ENCODE peak calls at places on chromosomes 13 and 19, in ten cellular contexts. S is body of pancreas, H is right atrium auricular region, V is PC-3, F is uterus, N is WTC11, R is cardiac muscle cell, W is breast epithelium, X is spleen, B is A549. Z is an unnamed sample.

GRCh38 chr13:74132152-74132767 is 1.9 kb downstream of the KLF12 start:
- DNase-seq in H (no peak), N (no peak), V (peak), F (no peak), W (no peak), R (peak), S (no peak), B (no peak), X (no peak), Z (no peak)

GRCh38 chr19:17616961-17617806 is 61.7 kb downstream of the COLGALT1 start:
- DNase-seq in R (peak), X (no peak), F (no peak), B (peak), S (no peak), N (peak), H (no peak), V (no peak), W (no peak), Z (peak)

GRCh38 chr19:3125900-3126524 is 9.8 kb upstream of the GNA15 start:
- DNase-seq in F (no peak), R (peak), X (peak), B (peak), N (peak), S (peak), V (peak), W (no peak), H (no peak), Z (peak)

GRCh38 chr13:52158629-52159158 is 703 bp downstream of the NEK3 start:
- DNase-seq in X (no peak), W (no peak), V (peak), B (peak), S (no peak), R (peak), H (peak), N (no peak), F (peak), Z (no peak)

GRCh38 chr13:99898421-99898820 is 73.1 kb downstream of the ZIC5 start:
- DNase-seq in N (no peak), B (no peak), S (no peak), X (no peak), R (no peak), W (no peak), F (no peak), H (no peak), V (no peak), Z (no peak)

GRCh38 chr13:112622375-112622774 is 34.4 kb upstream of the TUBGCP3 start:
- DNase-seq in R (no peak), N (no peak), V (no peak), X (peak), W (no peak), F (no peak), H (no peak), B (no peak), S (no peak), Z (no peak)

GRCh38 chr19:41225238-41226052 is 6.4 kb downstream of the AXL start:
- DNase-seq in W (peak), N (peak), S (peak), H (peak), V (peak), F (peak), B (peak), X (no peak), R (peak), Z (no peak)

GRCh38 chr13:30819136-30819875 is 84.0 kb downstream of the ALOX5AP start:
- DNase-seq in W (no peak), H (no peak), F (no peak), S (no peak), X (no peak), B (no peak), V (no peak), R (no peak), N (no peak), Z (no peak)

GRCh38 chr19:6260912-6261636 is 18.7 kb downstream of the MLLT1 start:
- DNase-seq in B (peak), F (no peak), N (peak), W (no peak), S (no peak), H (no peak), V (peak), X (no peak), R (no peak), Z (peak)

GRCh38 chr19:35613574-35613973 is 1.0 kb downstream of the HAUS5 start:
- DNase-seq in N (no peak), F (no peak), X (no peak), W (no peak), B (no peak), V (no peak), H (no peak), R (no peak), S (no peak), Z (no peak)

GRCh38 chr19:35615036-35615435 is 2.5 kb downstream of the HAUS5 start:
- DNase-seq in F (no peak), V (no peak), X (no peak), B (no peak), N (no peak), R (no peak), H (no peak), W (no peak), S (no peak), Z (no peak)

GRCh38 chr19:35612224-35612558 is 344 bp upstream of the HAUS5 start:
- DNase-seq in V (no peak), N (no peak), S (no peak), W (no peak), F (no peak), R (no peak), X (no peak), B (no peak), H (no peak), Z (no peak)

GRCh38 chr19:35609881-35610353 is 2.6 kb upstream of the HAUS5 start:
- DNase-seq in H (no peak), S (no peak), R (no peak), V (no peak), B (no peak), W (no peak), N (no peak), F (no peak), X (peak), Z (peak)

GRCh38 chr19:35612559-35613321 is at the start of gene HAUS5:
- DNase-seq in N (peak), B (peak), X (peak), V (peak), W (peak), S (peak), R (peak), H (peak), F (peak), Z (peak)
- TF ChIP-seq CTCF in N (no peak), B (no peak), X (no peak), V (no peak), W (no peak), S (peak), R (no peak), H (no peak), F (no peak), Z (no peak)

DNA sequence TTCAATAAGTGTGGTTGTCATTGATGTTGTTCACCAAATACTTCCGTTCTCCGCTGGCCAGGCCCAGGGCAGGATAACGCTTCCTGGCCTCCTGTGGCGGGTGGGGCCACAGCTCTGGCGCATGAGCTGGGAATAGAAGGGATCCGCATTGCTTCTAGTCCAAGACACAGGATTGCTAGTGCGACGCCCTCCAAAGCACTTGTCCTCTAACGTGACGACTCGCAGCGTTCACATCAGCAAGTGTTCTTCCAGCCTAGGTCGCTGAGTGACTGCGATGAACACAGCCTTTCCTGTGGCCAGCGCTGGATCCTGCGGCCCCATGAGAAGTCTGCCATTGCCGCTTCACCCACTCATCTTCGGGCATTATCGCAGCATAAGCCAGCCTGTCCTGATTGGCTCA is 39.4 kb downstream of the VSTM2B start:
- DNase-seq in B (no peak), F (no peak), H (no peak), X (no peak), R (no peak), S (no peak), W (no peak), V (no peak), N (no peak), Z (no peak)
- TF ChIP-seq CTCF in B (no peak), F (no peak), H (no peak), X (no peak), R (no peak), S (no peak), W (no peak), V (no peak), N (no peak), Z (no peak)

DNA sequence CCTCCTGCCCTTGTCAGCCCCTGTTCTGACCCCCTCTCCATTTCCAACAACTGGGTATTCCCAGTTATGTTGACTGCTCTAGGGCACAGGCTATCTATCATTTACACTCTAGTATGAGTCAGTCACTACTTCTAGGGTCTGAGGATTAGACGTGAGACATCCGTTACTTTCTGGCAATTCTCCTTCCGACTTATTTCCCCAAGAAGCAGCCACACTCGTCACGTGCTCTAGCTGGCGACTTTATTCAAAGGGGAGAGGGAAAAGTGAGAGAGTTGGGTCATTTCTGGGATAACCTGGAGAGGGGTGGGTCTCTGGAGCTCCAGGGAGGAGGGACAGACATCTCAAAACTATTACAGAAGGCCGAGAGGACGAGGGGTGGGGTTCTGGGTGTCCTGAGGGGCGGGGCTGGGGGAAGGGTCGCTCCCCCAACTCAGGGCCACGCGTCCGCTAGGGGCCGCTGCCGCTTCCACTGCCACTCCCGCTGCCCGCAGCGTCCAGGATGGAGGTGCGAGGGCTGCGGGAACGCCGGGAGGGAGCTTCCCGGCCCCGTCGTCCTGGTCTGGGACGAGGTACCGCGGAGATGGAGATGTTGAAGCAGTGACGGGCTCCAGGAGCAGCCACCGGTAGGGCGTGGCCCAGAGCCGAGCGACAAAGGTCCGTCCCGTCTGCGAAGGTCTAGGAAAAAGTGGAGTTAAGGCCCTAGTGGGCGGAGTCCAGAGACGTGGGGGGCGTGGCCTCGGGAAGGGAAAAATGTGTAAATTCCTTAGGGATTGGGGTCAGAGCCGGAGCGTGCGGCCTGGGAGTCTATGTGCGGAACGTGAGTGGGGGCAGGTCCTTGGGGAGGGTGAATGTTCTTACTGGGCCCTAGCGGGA is 8.9 kb downstream of the RTBDN start:
- DNase-seq in F (no peak), S (no peak), X (no peak), H (no peak), R (peak), W (no peak), V (peak), N (peak), B (peak), Z (peak)
- TF ChIP-seq CTCF in F (no peak), S (peak), X (peak), H (no peak), R (peak), W (no peak), V (peak), N (peak), B (peak), Z (peak)

DNA sequence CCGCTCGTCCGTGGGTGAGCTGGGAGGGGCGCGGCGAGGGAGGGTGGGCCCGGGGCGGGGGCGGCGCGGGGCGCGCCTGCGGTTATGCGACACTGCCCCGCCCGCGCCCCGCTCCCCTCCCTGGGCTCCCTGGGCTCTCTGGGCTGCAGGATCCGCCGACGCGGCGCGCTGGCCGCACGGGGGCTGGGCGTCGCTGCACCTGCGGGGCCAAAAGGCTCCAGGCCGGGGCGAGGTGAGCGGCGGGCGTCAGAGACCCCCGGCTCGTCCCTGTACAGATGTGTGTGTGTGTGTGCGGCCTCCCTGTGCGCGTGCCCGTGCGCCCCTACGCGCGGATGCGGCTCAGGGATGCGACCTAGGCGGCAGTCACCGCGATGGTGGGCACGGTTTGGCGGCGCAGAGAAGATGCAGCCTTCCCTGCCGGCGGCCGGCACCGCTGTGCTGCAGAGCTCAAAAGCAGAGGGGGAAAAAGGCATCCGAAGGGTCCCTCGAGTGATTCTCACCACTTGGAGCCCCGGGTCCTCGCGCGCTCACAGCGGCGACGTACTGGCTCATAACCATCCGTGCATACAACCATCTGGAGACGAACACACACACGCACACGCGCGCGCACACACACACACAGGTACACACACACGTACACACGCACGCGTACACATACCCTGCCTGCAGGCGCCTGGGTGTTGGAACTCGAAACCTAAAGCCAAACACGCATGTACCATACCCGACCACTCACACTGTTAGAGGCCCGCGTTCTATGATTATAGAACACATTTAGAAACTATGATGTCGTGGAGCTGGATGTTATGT is 704 bp downstream of the ATP8A2 start:
- DNase-seq in S (no peak), F (no peak), N (peak), R (no peak), H (no peak), X (no peak), B (no peak), V (no peak), W (no peak), Z (no peak)
- TF ChIP-seq CTCF in S (no peak), F (no peak), N (no peak), R (no peak), H (no peak), X (no peak), B (no peak), V (no peak), W (no peak), Z (no peak)

GRCh38 chr19:45638930-45639729 is at the start of gene EML2:
- DNase-seq in R (peak), W (no peak), X (peak), V (peak), S (peak), B (peak), N (peak), H (no peak), F (peak), Z (peak)
- TF ChIP-seq CTCF in R (peak), W (no peak), X (peak), V (peak), S (peak), B (peak), N (no peak), H (no peak), F (no peak), Z (no peak)

DNA sequence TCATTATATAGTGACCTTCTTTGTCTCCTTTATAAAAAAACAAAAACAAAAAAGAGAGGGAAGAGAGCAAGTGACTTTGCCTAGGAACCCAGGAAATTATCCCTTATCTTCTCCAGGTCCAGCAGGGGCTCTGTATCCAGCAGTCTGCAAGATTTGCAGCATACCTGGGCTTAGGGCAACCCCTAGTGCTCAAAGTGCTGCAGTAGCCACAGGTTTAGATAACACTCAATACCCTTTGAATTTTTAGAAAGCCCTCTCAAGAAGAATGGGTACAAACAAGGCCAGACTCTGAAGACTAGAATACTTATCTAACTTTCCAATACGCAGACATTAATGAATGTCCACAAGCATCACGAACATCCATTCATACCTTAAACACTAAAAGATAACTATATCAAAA is 43.2 kb downstream of the CCNA1 start:
- DNase-seq in B (peak), N (peak), W (no peak), V (peak), H (no peak), F (no peak), X (no peak), S (no peak), R (peak), Z (no peak)
- TF ChIP-seq CTCF in B (no peak), N (no peak), W (no peak), V (peak), H (no peak), F (no peak), X (no peak), S (no peak), R (peak), Z (no peak)

DNA sequence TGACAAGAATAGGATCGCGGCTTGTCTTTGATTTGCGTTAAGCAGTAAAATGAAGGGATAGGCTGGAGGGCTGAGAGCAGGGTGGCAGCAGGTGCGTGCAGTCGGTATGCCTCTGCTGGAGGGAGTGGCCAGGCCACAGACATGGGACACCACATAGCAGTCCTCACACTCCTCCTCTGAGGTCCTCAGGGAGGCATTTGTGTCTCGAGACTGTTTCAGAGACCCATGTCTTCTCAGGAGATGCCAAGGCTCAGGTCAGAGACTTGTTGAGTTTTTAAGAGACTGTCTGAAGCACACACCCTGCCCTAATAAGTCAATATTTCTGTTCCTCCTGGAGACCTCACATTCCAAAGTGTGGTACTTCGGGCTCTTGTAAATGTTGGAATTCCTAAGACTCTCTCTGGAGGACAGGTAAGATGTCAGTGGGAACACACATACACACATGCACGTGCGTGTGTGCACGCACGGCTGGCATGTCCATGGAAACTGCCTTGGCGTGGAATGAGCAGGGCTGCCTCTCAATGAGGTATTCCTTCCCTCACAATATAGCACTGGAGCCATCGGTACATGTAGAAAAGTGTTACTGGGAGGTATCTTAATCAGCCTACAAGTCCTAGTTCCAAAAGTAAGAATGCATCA is 46.4 kb downstream of the COL4A2 start:
- DNase-seq in N (no peak), S (no peak), W (no peak), F (no peak), B (no peak), X (no peak), R (no peak), H (no peak), V (no peak), Z (no peak)
- TF ChIP-seq CTCF in N (no peak), S (no peak), W (no peak), F (no peak), B (no peak), X (no peak), R (no peak), H (no peak), V (no peak), Z (no peak)

DNA sequence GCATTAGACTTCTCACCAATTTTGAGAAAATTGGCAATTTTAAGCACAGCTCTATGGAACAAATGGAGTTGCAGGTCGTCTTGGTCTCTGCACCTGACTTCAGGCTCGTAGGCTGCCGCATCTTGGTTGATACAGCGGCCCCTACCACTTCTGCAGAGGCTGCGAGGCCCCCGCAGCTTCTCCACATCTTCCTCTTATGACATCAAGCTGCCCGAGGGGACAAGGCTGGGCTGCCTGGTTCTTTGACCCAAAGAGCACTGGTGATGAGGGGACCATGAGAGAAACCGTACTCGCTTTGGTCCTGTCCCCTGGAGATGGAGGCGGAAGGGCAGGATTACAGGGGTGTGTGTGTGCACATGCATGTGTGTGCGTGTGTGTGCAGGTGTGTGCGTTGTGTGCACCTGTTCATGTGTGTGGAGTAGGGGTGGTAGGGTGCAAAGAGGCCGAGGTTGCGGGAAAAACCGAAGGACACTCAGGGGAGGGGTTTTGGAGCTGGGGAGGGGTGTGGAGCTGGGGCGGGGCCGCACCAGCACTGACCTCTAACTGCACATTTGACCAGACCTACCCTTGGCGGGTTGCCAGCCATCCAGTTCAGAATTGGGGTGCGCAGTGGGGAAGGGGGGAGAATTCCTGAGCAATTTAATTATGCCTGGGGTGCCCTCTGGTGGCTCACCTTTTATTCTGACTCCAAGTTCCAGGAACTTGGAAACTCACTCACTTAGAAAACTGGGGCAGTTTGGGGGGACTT is 65.1 kb upstream of the ARHGEF7 start:
- DNase-seq in B (no peak), W (no peak), R (peak), N (peak), S (peak), H (peak), F (no peak), V (peak), X (no peak), Z (no peak)
- TF ChIP-seq CTCF in B (peak), W (peak), R (peak), N (no peak), S (peak), H (no peak), F (peak), V (peak), X (peak), Z (peak)

Z was measured in GM13976.